ENCODE peak calls at places on chromosomes 3 and 15, in five cellular contexts. One of them, this sample, is unnamed.

GRCh38 chr3:157123621-157124020 is 36.3 kb downstream of the CCNL1 start:
- DNase-seq in IMR-90: peak
- DNase-seq in neuronal stem cell: no peak
- DNase-seq in H1: no peak
- DNase-seq in H9: no peak
- DNase-seq in this sample: no peak

GRCh38 chr3:196135693-196136639 is 54.1 kb upstream of the TFRC start:
- DNase-seq in IMR-90: no peak
- DNase-seq in neuronal stem cell: no peak
- DNase-seq in H1: no peak
- DNase-seq in H9: no peak
- DNase-seq in this sample: no peak

GRCh38 chr3:160372780-160373179 is 26.2 kb downstream of the IFT80 start:
- DNase-seq in IMR-90: peak
- DNase-seq in neuronal stem cell: no peak
- DNase-seq in H1: no peak
- DNase-seq in H9: no peak
- DNase-seq in this sample: peak

GRCh38 chr15:72964542-72964941 is 87.7 kb upstream of the NEO1 start:
- DNase-seq in IMR-90: no peak
- DNase-seq in neuronal stem cell: no peak
- DNase-seq in H1: no peak
- DNase-seq in H9: no peak
- DNase-seq in this sample: no peak

GRCh38 chr15:34056921-34057320 is 17.9 kb upstream of the AVEN start:
- DNase-seq in IMR-90: no peak
- DNase-seq in neuronal stem cell: no peak
- DNase-seq in H1: no peak
- DNase-seq in H9: no peak
- DNase-seq in this sample: no peak

GRCh38 chr3:143158549-143158988 is 39.0 kb downstream of the CHST2 start:
- DNase-seq in IMR-90: peak
- DNase-seq in neuronal stem cell: no peak
- DNase-seq in H1: no peak
- DNase-seq in H9: no peak
- DNase-seq in this sample: no peak

GRCh38 chr3:180416111-180416541 is 185.8 kb upstream of the TTC14 start:
- DNase-seq in IMR-90: peak
- DNase-seq in neuronal stem cell: no peak
- DNase-seq in H1: no peak
- DNase-seq in H9: no peak
- DNase-seq in this sample: no peak

GRCh38 chr15:90042766-90043525 is 41.8 kb downstream of the ZNF710 start:
- DNase-seq in IMR-90: no peak
- DNase-seq in neuronal stem cell: no peak
- DNase-seq in H1: no peak
- DNase-seq in H9: no peak
- DNase-seq in this sample: no peak

GRCh38 chr3:42803800-42804112 is 534 bp downstream of the HIGD1A start:
- DNase-seq in IMR-90: no peak
- DNase-seq in neuronal stem cell: peak
- DNase-seq in H1: no peak
- DNase-seq in H9: peak
- DNase-seq in this sample: no peak

GRCh38 chr3:47409688-47410416 is 29.0 kb downstream of the PTPN23 start:
- DNase-seq in IMR-90: no peak
- DNase-seq in neuronal stem cell: no peak
- DNase-seq in H1: no peak
- DNase-seq in H9: no peak
- DNase-seq in this sample: no peak

GRCh38 chr3:3170998-3171397 is 8.5 kb downstream of the CRBN start:
- DNase-seq in IMR-90: peak
- DNase-seq in neuronal stem cell: no peak
- DNase-seq in H1: no peak
- DNase-seq in H9: no peak
- DNase-seq in this sample: peak

GRCh38 chr3:82080261-82080660 is 318.8 kb upstream of the GBE1 start:
- DNase-seq in IMR-90: no peak
- DNase-seq in neuronal stem cell: no peak
- DNase-seq in H1: no peak
- DNase-seq in H9: no peak
- DNase-seq in this sample: no peak

GRCh38 chr3:9810357-9810726 is 280 bp downstream of the TTLL3 start:
- DNase-seq in IMR-90: no peak
- DNase-seq in neuronal stem cell: no peak
- DNase-seq in H1: peak
- DNase-seq in H9: peak
- DNase-seq in this sample: no peak

GRCh38 chr15:90264649-90265048 is 823 bp upstream of the NGRN start:
- DNase-seq in IMR-90: no peak
- DNase-seq in neuronal stem cell: no peak
- DNase-seq in H1: no peak
- DNase-seq in H9: no peak
- DNase-seq in this sample: no peak

GRCh38 chr3:15783361-15783969 is 14.3 kb downstream of the ANKRD28 start:
- DNase-seq in IMR-90: peak
- DNase-seq in neuronal stem cell: no peak
- DNase-seq in H1: no peak
- DNase-seq in H9: no peak
- DNase-seq in this sample: peak

GRCh38 chr15:99909914-99910313 is 176.7 kb upstream of the LYSMD4 start:
- DNase-seq in IMR-90: no peak
- DNase-seq in neuronal stem cell: no peak
- DNase-seq in H1: peak
- DNase-seq in H9: peak
- DNase-seq in this sample: no peak

DNA sequence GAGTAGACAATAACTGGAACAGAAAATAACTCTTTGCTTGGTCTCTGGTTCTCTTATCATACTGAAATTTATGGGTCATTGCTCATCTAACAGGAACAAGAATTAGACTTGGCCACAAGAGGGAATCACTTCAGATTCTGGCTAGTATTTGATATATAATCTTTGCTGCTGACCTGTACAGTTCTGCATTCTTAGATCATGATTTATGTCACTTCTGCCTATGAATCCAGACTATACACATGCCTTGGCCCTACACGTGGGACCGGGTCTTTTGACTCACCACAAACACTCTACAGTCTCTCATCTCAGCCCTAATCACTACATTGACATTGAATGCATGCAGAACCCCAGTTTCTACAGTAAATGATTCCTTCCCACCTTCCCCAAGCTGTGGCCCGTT is 162.5 kb upstream of the SOX2 start:
- DNase-seq in IMR-90: no peak
- DNase-seq in neuronal stem cell: no peak
- DNase-seq in H1: no peak
- DNase-seq in H9: no peak
- DNase-seq in this sample: no peak
- H2BK120ac ChIP-seq in IMR-90: no peak
- H2BK120ac ChIP-seq in neuronal stem cell: no peak
- H2BK120ac ChIP-seq in H1: no peak
- H2BK120ac ChIP-seq in H9: no peak
- H2BK120ac ChIP-seq in this sample: no peak

DNA sequence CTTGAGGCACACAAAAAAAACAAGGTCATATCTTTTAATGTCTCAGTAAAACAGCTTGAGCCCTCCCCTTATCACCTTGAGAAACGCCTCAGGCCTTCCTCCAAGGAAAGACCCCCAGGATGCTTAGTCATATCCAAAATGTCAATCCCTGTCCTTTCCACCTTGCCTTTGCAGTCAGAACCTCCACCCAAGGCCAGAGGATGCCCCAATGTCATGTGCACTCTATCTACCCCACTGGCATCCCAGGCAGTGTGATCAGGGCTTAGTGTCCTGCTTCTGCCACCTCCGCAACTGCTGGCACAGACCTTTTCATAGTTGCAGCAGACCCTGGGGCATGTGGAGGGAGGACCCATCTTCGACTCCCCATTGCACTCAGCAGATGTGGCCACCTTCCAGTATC is 268.0 kb upstream of the LRRFIP2 start:
- DNase-seq in IMR-90: no peak
- DNase-seq in neuronal stem cell: no peak
- DNase-seq in H1: no peak
- DNase-seq in H9: no peak
- DNase-seq in this sample: no peak
- H4K91ac ChIP-seq in IMR-90: no peak
- H4K91ac ChIP-seq in neuronal stem cell: no peak
- H4K91ac ChIP-seq in H1: no peak
- H4K91ac ChIP-seq in H9: no peak
- H4K91ac ChIP-seq in this sample: peak

DNA sequence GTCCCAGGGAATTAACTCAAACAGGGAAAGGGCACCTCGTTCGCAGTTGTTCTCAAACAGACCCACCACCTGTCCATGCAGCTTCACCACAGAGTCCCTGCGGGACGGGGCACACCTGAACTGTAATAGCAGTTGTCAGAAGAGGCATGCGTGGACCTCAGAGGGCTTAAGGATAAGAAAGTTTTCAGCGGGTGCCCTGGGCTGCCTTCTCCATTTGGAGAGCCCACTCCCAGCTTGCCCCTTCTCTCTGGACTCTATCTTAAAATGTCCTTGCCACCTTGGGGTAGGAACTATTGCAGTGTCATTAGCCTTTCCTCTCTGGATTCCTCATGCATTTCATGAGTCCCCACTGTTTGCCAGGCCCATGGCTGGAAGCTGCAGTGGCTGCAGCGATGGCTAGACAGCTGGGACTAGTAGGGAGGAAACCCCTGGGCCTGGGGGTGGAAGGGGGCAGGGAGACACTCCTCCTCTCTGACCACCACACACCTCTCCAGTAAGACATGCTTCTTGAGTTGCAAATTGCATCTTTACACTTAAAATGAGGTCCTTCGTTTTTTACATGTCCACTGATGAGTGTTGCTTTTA is 33.5 kb downstream of the PDIA5 start:
- DNase-seq in IMR-90: no peak
- DNase-seq in neuronal stem cell: no peak
- DNase-seq in H1: no peak
- DNase-seq in H9: no peak
- DNase-seq in this sample: no peak
- H2BK120ac ChIP-seq in IMR-90: no peak
- H2BK120ac ChIP-seq in neuronal stem cell: no peak
- H2BK120ac ChIP-seq in H1: no peak
- H2BK120ac ChIP-seq in H9: no peak
- H2BK120ac ChIP-seq in this sample: no peak

DNA sequence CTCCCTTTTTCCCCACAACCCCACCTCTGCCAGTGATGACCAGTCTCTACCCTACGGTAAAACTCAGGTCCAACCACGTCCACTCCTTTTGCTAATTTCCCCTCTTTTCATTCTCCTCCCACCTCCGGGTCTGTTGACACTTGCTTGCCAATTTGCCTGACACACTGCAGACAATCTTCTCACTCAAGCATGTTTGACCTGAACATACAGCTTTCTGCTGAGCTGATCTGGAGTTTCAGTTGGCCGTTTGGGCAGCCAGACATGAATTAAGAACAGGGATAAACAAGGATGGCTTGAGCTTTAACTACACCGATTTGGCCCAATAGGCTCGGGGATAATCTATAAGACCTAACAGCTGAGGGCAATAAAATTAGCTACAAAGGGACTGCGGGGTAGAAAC is 758.6 kb upstream of the CFAP20DC start:
- DNase-seq in IMR-90: no peak
- DNase-seq in neuronal stem cell: no peak
- DNase-seq in H1: no peak
- DNase-seq in H9: no peak
- DNase-seq in this sample: peak
- H4K91ac ChIP-seq in IMR-90: peak
- H4K91ac ChIP-seq in neuronal stem cell: no peak
- H4K91ac ChIP-seq in H1: no peak
- H4K91ac ChIP-seq in H9: no peak
- H4K91ac ChIP-seq in this sample: no peak

GRCh38 chr3:53883008-53883407 is 1.1 kb upstream of the ACTR8 start:
- DNase-seq in IMR-90: no peak
- DNase-seq in neuronal stem cell: no peak
- DNase-seq in H1: no peak
- DNase-seq in H9: no peak
- DNase-seq in this sample: no peak

GRCh38 chr3:53880396-53881345 is 1.3 kb downstream of the ACTR8 start:
- DNase-seq in IMR-90: peak
- DNase-seq in neuronal stem cell: no peak
- DNase-seq in H1: no peak
- DNase-seq in H9: no peak
- DNase-seq in this sample: peak

GRCh38 chr3:53884623-53885022 is 2.7 kb upstream of the ACTR8 start:
- DNase-seq in IMR-90: no peak
- DNase-seq in neuronal stem cell: no peak
- DNase-seq in H1: no peak
- DNase-seq in H9: no peak
- DNase-seq in this sample: no peak

GRCh38 chr3:53885239-53885638 is 3.3 kb upstream of the ACTR8 start:
- DNase-seq in IMR-90: peak
- DNase-seq in neuronal stem cell: no peak
- DNase-seq in H1: no peak
- DNase-seq in H9: no peak
- DNase-seq in this sample: peak

GRCh38 chr3:53881691-53882593 is at the start of gene ACTR8:
- DNase-seq in IMR-90: peak
- DNase-seq in neuronal stem cell: peak
- DNase-seq in H1: peak
- DNase-seq in H9: peak
- DNase-seq in this sample: peak
- H2BK120ac ChIP-seq in IMR-90: peak
- H2BK120ac ChIP-seq in neuronal stem cell: peak
- H2BK120ac ChIP-seq in H1: no peak
- H2BK120ac ChIP-seq in H9: no peak
- H2BK120ac ChIP-seq in this sample: peak